ENCODE peak calls at places on chromosomes 6 and 20, in five cellular contexts. O is astrocyte, Z is PC-3, R is GM23338, L is HCT116. C is an unnamed sample.

GRCh38 chr6:82385961-82386360 is 22.3 kb downstream of the TPBG start:
- DNase-seq in O (no peak), Z (peak; percentile 79), R (no peak), L (no peak), C (no peak)

GRCh38 chr6:46044876-46045617 is 29.4 kb upstream of the CLIC5 start:
- DNase-seq in O (peak; percentile 85), Z (peak; percentile 83), R (no peak), L (peak; percentile 73), C (no peak)

GRCh38 chr20:57075181-57075580 is 191.3 kb downstream of the BMP7 start:
- DNase-seq in O (no peak), Z (peak; percentile 72), R (no peak), L (no peak), C (no peak)

GRCh38 chr6:117956386-117956785 is 49.3 kb downstream of the SLC35F1 start:
- DNase-seq in O (peak; percentile 45), Z (peak; percentile 5), R (no peak), L (no peak), C (no peak)

GRCh38 chr6:97658090-97658489 is 375.1 kb upstream of the MMS22L start:
- DNase-seq in O (no peak), Z (no peak), R (no peak), L (no peak), C (no peak)

GRCh38 chr6:8879334-8879733 is 444.0 kb upstream of the SLC35B3 start:
- DNase-seq in O (no peak), Z (no peak), R (no peak), L (no peak), C (no peak)

GRCh38 chr6:322205-322930 is 30.1 kb downstream of the DUSP22 start:
- DNase-seq in O (no peak), Z (no peak), R (peak; percentile 26), L (no peak), C (no peak)

GRCh38 chr6:93575495-93575894 is 156.1 kb upstream of the EPHA7 start:
- DNase-seq in O (no peak), Z (no peak), R (no peak), L (no peak), C (no peak)

GRCh38 chr6:93985953-93986352 is 566.6 kb upstream of the EPHA7 start:
- DNase-seq in O (no peak), Z (no peak), R (no peak), L (no peak), C (no peak)

GRCh38 chr20:62850333-62850974 is 11.2 kb downstream of the TCFL5 start:
- DNase-seq in O (no peak), Z (no peak), R (peak; percentile 45), L (no peak), C (no peak)

GRCh38 chr20:17558154-17558940 is 11.5 kb upstream of the DSTN start:
- DNase-seq in O (peak; percentile 95), Z (peak; percentile 95), R (peak; percentile 60), L (peak; percentile 88), C (no peak)

GRCh38 chr6:121614115-121614514 is 178.7 kb downstream of the GJA1 start:
- DNase-seq in O (no peak), Z (no peak), R (no peak), L (no peak), C (no peak)

GRCh38 chr6:169639653-169640278 is 62.1 kb downstream of the WDR27 start:
- DNase-seq in O (no peak), Z (no peak), R (peak; percentile 26), L (no peak), C (no peak)

GRCh38 chr6:133568970-133569889 is 319.7 kb upstream of the TCF21 start:
- DNase-seq in O (peak; percentile 75), Z (peak; percentile 90), R (peak; percentile 77), L (peak; percentile 87), C (no peak)

GRCh38 chr6:34143884-34144580 is 1.9 kb downstream of the GRM4 start:
- DNase-seq in O (no peak), Z (no peak), R (peak; percentile 95), L (no peak), C (no peak)

GRCh38 chr6:84421031-84421430 is 193.6 kb upstream of the CEP162 start:
- DNase-seq in O (no peak), Z (no peak), R (no peak), L (no peak), C (no peak)

GRCh38 chr6:131694832-131695426 is 6.3 kb downstream of the OR2A4 start:
- DNase-seq in O (peak; percentile 42), Z (peak; percentile 77), R (peak; percentile 91), L (peak; percentile 47), C (peak; percentile 42)

GRCh38 chr6:46926481-46926880 is 4.7 kb upstream of the ADGRF5 start:
- DNase-seq in O (peak; percentile 75), Z (peak; percentile 75), R (no peak), L (no peak), C (no peak)

GRCh38 chr20:41645372-41645771 is 27.2 kb upstream of the CHD6 start:
- DNase-seq in O (no peak), Z (peak; percentile 71), R (no peak), L (no peak), C (no peak)

GRCh38 chr6:52208612-52209011 is 22.4 kb downstream of the IL17A start:
- DNase-seq in O (no peak), Z (no peak), R (no peak), L (no peak), C (no peak)

GRCh38 chr6:31116661-31117385 is 2.2 kb downstream of the PSORS1C1 start:
- DNase-seq in O (no peak), Z (no peak), R (no peak), L (no peak), C (no peak)

GRCh38 chr20:51800769-51801219 is 1.5 kb downstream of the SALL4 start:
- DNase-seq in O (no peak), Z (peak; percentile 54), R (peak; percentile 51), L (no peak), C (no peak)

GRCh38 chr6:126539022-126539421 is 199.1 kb downstream of the CENPW start:
- DNase-seq in O (peak; percentile 66), Z (peak; percentile 78), R (no peak), L (peak; percentile 67), C (no peak)
- H3K27ac ChIP-seq in O (no peak overlapping the region), Z (no peak overlapping the region), R (no peak overlapping the region), L (no peak overlapping the region), C (no peak overlapping the region)

GRCh38 chr20:46709459-46710148 is at the start of gene SLC2A10:
- DNase-seq in O (peak; percentile 42), Z (peak; percentile 60), R (peak; percentile 80), L (no peak), C (no peak)
- TF ChIP-seq EZH2 in O (no peak), Z (no peak), R (no peak), L (no peak), C (no peak)

DNA sequence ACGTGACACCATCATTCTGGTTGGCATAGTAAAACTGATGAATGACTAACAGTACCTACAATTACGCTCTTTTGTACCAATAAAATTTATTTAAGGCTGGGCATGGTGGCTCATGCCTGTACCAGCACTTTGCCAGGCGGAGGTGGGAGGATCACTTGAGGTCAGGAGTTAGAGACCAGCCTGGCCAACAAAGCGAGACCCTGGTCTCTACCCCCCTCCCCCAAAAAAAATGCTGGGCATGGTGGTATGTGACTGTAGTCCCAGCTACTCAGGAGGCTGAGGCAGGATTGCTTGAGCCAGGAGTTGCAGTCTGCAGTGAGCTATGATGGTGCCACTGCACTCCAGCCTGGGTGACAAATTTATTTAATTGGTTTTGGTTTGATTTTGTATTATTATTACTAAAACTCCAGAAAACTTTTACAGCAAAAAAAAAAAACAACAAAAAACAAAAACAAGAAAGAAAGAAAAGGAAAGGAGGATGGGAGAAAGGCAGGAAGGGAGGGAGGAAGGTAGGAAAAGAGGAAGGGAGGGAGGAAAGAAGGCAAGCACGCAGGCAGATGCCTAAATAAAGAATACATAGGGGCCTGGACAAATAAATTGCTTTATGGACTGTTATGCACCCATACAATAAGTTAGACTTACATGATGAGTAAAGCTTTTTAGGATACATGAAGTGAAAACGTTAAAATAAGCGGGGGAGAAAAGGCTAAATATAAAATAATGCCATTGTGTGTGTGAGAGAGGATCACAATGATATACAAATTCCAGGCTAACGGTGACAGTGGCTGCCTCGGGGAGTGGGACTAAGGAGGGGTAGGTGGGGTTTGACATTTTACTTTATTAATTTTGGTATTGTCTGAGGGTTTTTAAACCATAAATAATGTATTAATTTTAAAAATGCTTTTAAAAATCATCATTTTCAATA is 682 bp upstream of the ZSCAN9 start:
- DNase-seq in O (no peak), Z (no peak), R (peak; percentile 60), L (no peak), C (no peak)
- H3K27ac ChIP-seq in O (peak overlapping the region; percentile 54), Z (peak overlapping the region; percentile 42), R (no peak overlapping the region), L (peak overlapping the region; percentile 43), C (no peak overlapping the region)

GRCh38 chr6:30103630-30104179 is 9.2 kb downstream of the TRIM31 start:
- DNase-seq in O (no peak), Z (no peak), R (peak; percentile 15), L (no peak), C (no peak)
- TF ChIP-seq EZH2 in O (no peak), Z (no peak), R (no peak), L (no peak), C (no peak)